ENCODE peak calls at places on chromosomes 11 and 22, in ten cellular contexts. Y is fibroblast of lung; U is activated CD8-positive, alpha-beta memory T cell treated with anti-CD3 and anti-CD28 coated beads for 24 hours; Z is OCI-LY7; H is NCI-H524; G is myocyte; X is thoracic aorta; F is islet precursor cell; O is Calu3; I is stimulated activated CD8-positive, alpha-beta memory T cell treated with anti-CD3 and anti-CD28 coated beads, Interleukin-4, amount 100 ng/mL, for 24 hours. N is an unnamed sample.

GRCh38 chr11:35981581-35981980 is 37.7 kb downstream of the LDLRAD3 start:
- DNase-seq in F (no peak), G (no peak), I (no peak), X (no peak), Z (no peak), O (no peak), U (no peak), Y (no peak), H (no peak), N (no peak)

GRCh38 chr11:17473071-17473744 is 3.4 kb downstream of the ABCC8 start:
- DNase-seq in Z (no peak), U (no peak), Y (no peak), I (no peak), H (peak; percentile 91), O (peak; percentile 57), X (no peak), G (peak; percentile 43), F (peak; percentile 85), N (no peak)

GRCh38 chr11:74826901-74827300 is 78.3 kb downstream of the RNF169 start:
- DNase-seq in X (no peak), G (no peak), Y (no peak), U (no peak), H (no peak), Z (peak; percentile 31), F (no peak), I (no peak), O (no peak), N (no peak)

GRCh38 chr11:8829556-8829955 is 81.4 kb upstream of the AKIP1 start:
- DNase-seq in I (no peak), X (no peak), U (peak; percentile 5), Z (no peak), O (no peak), F (no peak), Y (no peak), G (no peak), H (no peak), N (no peak)

GRCh38 chr11:73350908-73351636 is 25.1 kb upstream of the RELT start:
- DNase-seq in G (peak; percentile 51), H (no peak), O (peak; percentile 61), I (peak; percentile 24), Z (peak; percentile 78), Y (peak; percentile 57), F (no peak), X (no peak), U (peak; percentile 71), N (no peak)

GRCh38 chr11:123690490-123690889 is 36.1 kb upstream of the SCN3B start:
- DNase-seq in F (peak; percentile 60), H (no peak), O (no peak), G (peak; percentile 25), X (no peak), U (no peak), Z (no peak), Y (peak; percentile 61), I (no peak), N (no peak)

GRCh38 chr11:69480547-69481392 is 693 bp upstream of the LINC01488 start:
- DNase-seq in I (no peak), U (no peak), Y (peak; percentile 26), G (no peak), Z (no peak), F (no peak), X (no peak), O (peak; percentile 32), H (no peak), N (no peak)

GRCh38 chr11:40514124-40514523 is 945.3 kb downstream of the LRRC4C start:
- DNase-seq in U (no peak), G (no peak), H (no peak), Y (peak; percentile 18), O (no peak), F (no peak), X (no peak), I (no peak), Z (no peak), N (no peak)

GRCh38 chr11:12086271-12087074 is 23.9 kb upstream of the MICAL2 start:
- DNase-seq in F (peak; percentile 87), Y (peak; percentile 99), Z (no peak), G (peak; percentile 90), X (peak; percentile 65), O (peak; percentile 71), I (no peak), U (no peak), H (peak; percentile 57), N (no peak)

GRCh38 chr11:122754028-122754427 is 84.3 kb upstream of the CRTAM start:
- DNase-seq in H (no peak), Z (no peak), Y (no peak), X (no peak), I (no peak), G (no peak), F (no peak), U (no peak), O (no peak), N (no peak)

GRCh38 chr22:33510429-33510904 is 409.8 kb downstream of the LARGE1 start:
- DNase-seq in I (no peak), H (no peak), F (no peak), G (no peak), Y (no peak), Z (no peak), O (no peak), X (no peak), U (no peak), N (no peak)

GRCh38 chr22:43234299-43234988 is 47.5 kb upstream of the TTLL12 start:
- DNase-seq in Y (no peak), H (no peak), U (no peak), O (no peak), G (no peak), X (no peak), Z (no peak), I (no peak), F (no peak), N (no peak)

GRCh38 chr22:47160781-47161520 is 398.5 kb downstream of the TBC1D22A start:
- DNase-seq in U (no peak), Y (no peak), X (no peak), I (no peak), O (no peak), G (no peak), H (no peak), F (peak; percentile 23), Z (no peak), N (no peak)

GRCh38 chr11:6557063-6557462 is 46.4 kb downstream of the RRP8 start:
- DNase-seq in H (no peak), Y (no peak), X (no peak), I (no peak), O (no peak), U (no peak), G (peak; percentile 21), Z (no peak), F (no peak), N (no peak)

GRCh38 chr22:34851918-34852662 is 213.9 kb upstream of the ISX start:
- DNase-seq in F (no peak), Z (no peak), H (no peak), Y (no peak), X (no peak), G (no peak), I (no peak), O (no peak), U (no peak), N (no peak)

GRCh38 chr11:20835561-20835960 is 166.2 kb downstream of the NELL1 start:
- DNase-seq in F (no peak), G (no peak), Z (no peak), U (no peak), Y (no peak), X (no peak), I (no peak), H (no peak), O (no peak), N (no peak)

GRCh38 chr22:24429411-24430365 is 2.3 kb downstream of the ADORA2A start:
- DNase-seq in H (no peak), O (no peak), G (peak; percentile 90), U (no peak), Y (peak; percentile 43), I (peak; percentile 60), F (no peak), Z (peak; percentile 86), X (no peak), N (no peak)

GRCh38 chr22:22959147-22959827 is 71.7 kb downstream of the IGLL5 start:
- DNase-seq in H (peak; percentile 88), U (peak; percentile 89), O (peak; percentile 83), Z (peak; percentile 93), X (no peak), F (peak; percentile 84), G (peak; percentile 86), Y (peak; percentile 55), I (peak; percentile 72), N (peak; percentile 76)

GRCh38 chr11:86910592-86910991 is 44.6 kb downstream of the FZD4 start:
- DNase-seq in G (no peak), I (no peak), Z (no peak), F (no peak), O (no peak), H (no peak), X (no peak), Y (no peak), U (no peak), N (no peak)

GRCh38 chr11:42595856-42596255 is 715.9 kb upstream of the API5 start:
- DNase-seq in F (peak; percentile 57), O (no peak), G (no peak), U (no peak), H (no peak), X (no peak), Z (no peak), Y (no peak), I (no peak), N (peak; percentile 5)

GRCh38 chr11:46560300-46561025 is 33.4 kb downstream of the AMBRA1 start:
- DNase-seq in I (no peak), Y (peak; percentile 38), G (no peak), X (no peak), O (no peak), U (no peak), F (no peak), Z (peak; percentile 59), H (no peak), N (no peak)

GRCh38 chr11:26348776-26349175 is 16.8 kb downstream of the ANO3 start:
- DNase-seq in U (no peak), G (no peak), Y (no peak), X (no peak), Z (no peak), I (no peak), O (no peak), F (no peak), H (no peak), N (no peak)

GRCh38 chr22:29343313-29343805 is 27.9 kb upstream of the RASL10A start:
- DNase-seq in Y (peak; percentile 81), I (no peak), H (peak; percentile 94), Z (no peak), G (no peak), O (no peak), F (peak; percentile 79), U (no peak), X (no peak), N (no peak)

GRCh38 chr11:88295028-88295427 is 42.5 kb downstream of the CTSC start:
- DNase-seq in F (no peak), I (no peak), U (no peak), G (no peak), H (no peak), O (no peak), Y (no peak), X (no peak), Z (no peak), N (no peak)

GRCh38 chr11:2791521-2792375 is 92.0 kb upstream of the KCNQ1OT1 start:
- DNase-seq in Y (no peak), I (no peak), O (peak; percentile 26), H (no peak), U (peak; percentile 84), F (peak; percentile 52), Z (no peak), G (no peak), X (no peak), N (no peak)

GRCh38 chr11:13120691-13121090 is 111.6 kb downstream of the RASSF10 start:
- DNase-seq in G (no peak), O (no peak), H (no peak), Z (no peak), U (no peak), Y (peak; percentile 84), F (no peak), X (no peak), I (no peak), N (no peak)

GRCh38 chr22:20291604-20292063 is 23.5 kb upstream of the RTN4R start:
- DNase-seq in H (no peak), U (no peak), G (no peak), Z (no peak), X (no peak), I (no peak), O (no peak), F (no peak), Y (no peak), N (no peak)

GRCh38 chr22:43039800-43040199 is 24.9 kb upstream of the PACSIN2 start:
- DNase-seq in O (no peak), Y (no peak), H (no peak), Z (no peak), F (peak; percentile 81), U (no peak), G (no peak), I (no peak), X (no peak), N (no peak)